ENCODE peak calls at places on chromosomes 13 and 19, in seven cellular contexts. E, M, T, N, C, X and I are unnamed samples.

GRCh38 chr19:35135389-35135909 is 590 bp upstream of the LGI4 start:
- DNase-seq in E (peak; percentile 54), M (peak; percentile 99), T (no peak), N (no peak), C (peak; percentile 52), X (peak; percentile 91), I (no peak)

GRCh38 chr19:15159251-15159650 is 41.5 kb downstream of the NOTCH3 start:
- DNase-seq in E (no peak), M (no peak), T (no peak), N (no peak), C (no peak), X (no peak), I (no peak)

GRCh38 chr19:6271721-6272410 is 7.9 kb downstream of the MLLT1 start:
- DNase-seq in E (no peak), M (no peak), T (peak; percentile 46), N (no peak), C (no peak), X (peak; percentile 93), I (no peak)

GRCh38 chr19:38478273-38478971 is 44.9 kb downstream of the RYR1 start:
- DNase-seq in E (no peak), M (peak; percentile 90), T (no peak), N (no peak), C (no peak), X (no peak), I (no peak)

GRCh38 chr19:20423381-20424207 is 142.0 kb downstream of the ZNF737 start:
- DNase-seq in E (peak; percentile 23), M (no peak), T (no peak), N (peak; percentile 37), C (no peak), X (peak; percentile 29), I (no peak)

GRCh38 chr19:48553676-48554384 is 1.9 kb downstream of the SULT2B1 start:
- DNase-seq in E (no peak), M (peak; percentile 94), T (no peak), N (no peak), C (no peak), X (peak; percentile 41), I (no peak)

GRCh38 chr19:31231181-31231580 is 118.1 kb downstream of the TSHZ3 start:
- DNase-seq in E (no peak), M (no peak), T (no peak), N (no peak), C (no peak), X (peak; percentile 38), I (no peak)

GRCh38 chr13:42752731-42753130 is 28.7 kb upstream of the FAM216B start:
- DNase-seq in E (no peak), M (no peak), T (no peak), N (no peak), C (no peak), X (no peak), I (no peak)

GRCh38 chr13:64158910-64159309 is 2743.3 kb upstream of the PCDH20 start:
- DNase-seq in E (no peak), M (no peak), T (peak; percentile 24), N (peak; percentile 72), C (no peak), X (peak; percentile 73), I (no peak)